ENCODE peak calls at places on chromosomes 11 and 22, in four cellular contexts. G is A549, Q is HepG2, W is GM12878. L is an unnamed sample.

GRCh38 chr22:39383841-39384625 is 15.5 kb upstream of the TAB1 start:
- DNase-seq in W (no peak), G (no peak), Q (no peak), L (no peak)

GRCh38 chr22:50267591-50268390 is 2.4 kb downstream of the MAPK11 start:
- DNase-seq in W (no peak), G (no peak), Q (no peak), L (peak; percentile 68)

GRCh38 chr11:8252946-8253345 is 10.7 kb downstream of the LMO1 start:
- DNase-seq in W (no peak), G (no peak), Q (no peak), L (no peak)

GRCh38 chr11:32006799-32007388 is 84.0 kb upstream of the RCN1 start:
- DNase-seq in Q (peak; percentile 13), G (peak; percentile 40), W (peak; percentile 11), L (peak; percentile 42)

GRCh38 chr11:30801357-30801756 is 215.2 kb upstream of the MPPED2 start:
- DNase-seq in W (no peak), G (no peak), Q (peak; percentile 1), L (no peak)

GRCh38 chr11:6622261-6623171 is 3.3 kb upstream of the TPP1 start:
- DNase-seq in G (no peak), Q (no peak), W (no peak), L (no peak)

GRCh38 chr22:43173976-43174720 is 12.8 kb downstream of the TTLL12 start:
- DNase-seq in W (no peak), G (no peak), Q (no peak), L (no peak)

GRCh38 chr11:63616953-63617352 is 2.7 kb upstream of the PLAAT3 start:
- DNase-seq in W (no peak), G (no peak), Q (no peak), L (no peak)

GRCh38 chr11:27496461-27496860 is 10.1 kb downstream of the LIN7C start:
- DNase-seq in Q (no peak), G (no peak), W (no peak), L (no peak)

GRCh38 chr11:14350215-14350614 is 8.8 kb downstream of the RRAS2 start:
- DNase-seq in Q (no peak), G (no peak), W (no peak), L (no peak)

GRCh38 chr11:1654388-1655167 is 25.0 kb downstream of the KRTAP5-5 start:
- DNase-seq in G (no peak), W (no peak), Q (no peak), L (peak; percentile 65)

GRCh38 chr11:104946907-104947306 is 21.5 kb downstream of the CASP4 start:
- DNase-seq in W (peak; percentile 27), Q (peak; percentile 78), G (peak; percentile 2), L (no peak)

GRCh38 chr22:27452245-27452644 is 349.3 kb downstream of the MN1 start:
- DNase-seq in G (no peak), W (no peak), Q (no peak), L (no peak)

GRCh38 chr11:44658451-44658850 is 68.3 kb upstream of the TSPAN18 start:
- DNase-seq in W (no peak), Q (no peak), G (peak; percentile 18), L (peak; percentile 68)

GRCh38 chr22:49788492-49788891 is 39.2 kb downstream of the BRD1 start:
- DNase-seq in W (no peak), G (no peak), Q (no peak), L (no peak)

GRCh38 chr11:2298795-2299747 is 2.6 kb downstream of the C11orf21 start:
- DNase-seq in Q (peak; percentile 63), W (no peak), G (peak; percentile 57), L (peak; percentile 62)

GRCh38 chr11:3626250-3626960 is 15.4 kb downstream of the ART5 start:
- DNase-seq in Q (no peak), G (no peak), W (no peak), L (no peak)

GRCh38 chr22:23700706-23701105 is 9.9 kb downstream of the RGL4 start:
- DNase-seq in W (no peak), Q (peak; percentile 50), G (no peak), L (no peak)

GRCh38 chr11:304915-305833 is 2.4 kb upstream of the IFITM2 start:
- DNase-seq in Q (peak; percentile 61), W (no peak), G (peak; percentile 84), L (peak; percentile 82)

GRCh38 chr11:122898799-122899198 is 16.2 kb downstream of the JHY start:
- DNase-seq in Q (no peak), G (no peak), W (no peak), L (no peak)

GRCh38 chr11:122895591-122895990 is 13.0 kb downstream of the JHY start:
- DNase-seq in G (no peak), W (no peak), Q (no peak), L (no peak)

GRCh38 chr11:122893131-122893530 is 10.6 kb downstream of the JHY start:
- DNase-seq in Q (no peak), G (no peak), W (no peak), L (no peak)

GRCh38 chr11:122900803-122901202 is 18.2 kb downstream of the JHY start:
- DNase-seq in Q (no peak), W (no peak), G (no peak), L (no peak)

GRCh38 chr11:122897606-122898210 is 15.1 kb downstream of the JHY start:
- DNase-seq in Q (no peak), W (no peak), G (no peak), L (no peak)
- TF ChIP-seq RAD21 in Q (no peak), W (no peak), G (no peak), L (no peak)

GRCh38 chr11:19079643-19080440 is 19.3 kb upstream of the MRGPRX2 start:
- DNase-seq in G (no peak), W (no peak), Q (no peak), L (no peak)

GRCh38 chr11:19083166-19083565 is 22.6 kb upstream of the MRGPRX2 start:
- DNase-seq in Q (no peak), W (no peak), G (no peak), L (no peak)

GRCh38 chr11:19076744-19077589 is 16.4 kb upstream of the MRGPRX2 start:
- DNase-seq in G (peak; percentile 44), W (no peak), Q (peak; percentile 32), L (peak; percentile 80)

GRCh38 chr11:19077965-19078364 is 17.4 kb upstream of the MRGPRX2 start:
- DNase-seq in W (no peak), G (no peak), Q (no peak), L (no peak)

DNA sequence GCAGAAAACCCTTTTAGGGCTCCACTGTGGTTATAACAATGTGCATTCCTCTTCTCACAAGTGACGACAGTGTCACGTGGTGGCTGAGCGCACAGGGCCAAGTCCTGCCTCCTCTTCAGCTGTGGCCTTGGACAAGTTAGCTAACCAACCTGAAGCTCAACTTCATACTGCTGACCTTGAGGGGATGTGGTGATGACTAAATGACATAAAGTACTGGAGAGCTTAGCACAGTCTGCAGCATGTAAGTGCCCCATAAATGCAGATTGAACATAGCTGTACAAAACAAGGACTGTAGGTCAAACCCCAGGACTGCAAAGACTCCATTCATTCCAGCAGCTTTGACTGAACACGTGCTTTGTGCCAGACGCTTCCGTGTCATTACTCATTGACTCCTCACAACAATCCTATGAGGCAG is 20.1 kb upstream of the MRGPRX2 start:
- DNase-seq in W (no peak), G (no peak), Q (peak; percentile 65), L (no peak)
- TF ChIP-seq PBX3 in W (no peak), G (no peak), Q (no peak), L (no peak)

DNA sequence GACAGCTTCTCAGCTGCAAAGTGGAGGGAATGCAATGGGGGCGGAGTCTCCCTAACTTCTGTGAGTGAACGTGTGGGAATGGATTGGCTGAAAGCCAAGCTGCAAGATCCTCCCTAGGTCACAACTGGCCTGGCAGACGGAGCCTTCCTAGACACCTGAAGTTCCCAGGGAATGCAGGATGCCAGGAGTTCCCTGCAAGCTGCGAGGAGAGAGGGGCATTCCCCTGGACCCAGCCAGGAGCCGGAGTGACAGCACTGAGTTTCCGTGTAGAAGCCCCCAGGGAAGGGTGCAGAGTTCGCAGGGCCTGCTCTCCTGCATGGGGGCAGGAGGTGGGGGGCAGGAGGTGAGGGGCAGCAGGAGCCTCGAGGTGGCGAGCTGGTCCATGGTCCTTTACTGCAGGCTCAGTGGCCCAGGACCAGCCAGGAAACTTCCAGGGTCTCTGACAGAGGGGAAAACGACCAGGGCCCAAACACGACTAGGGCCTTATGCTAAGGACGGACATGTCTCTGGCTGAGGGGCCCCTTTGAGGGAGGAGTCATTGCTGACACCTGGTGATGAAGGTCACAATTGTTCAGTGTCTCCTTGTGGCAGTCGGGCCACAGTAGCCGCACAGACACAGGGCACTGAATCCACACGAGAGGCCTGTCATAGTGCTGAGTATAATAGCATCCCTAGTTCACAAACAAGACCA is 141.4 kb downstream of the FBXO7 start:
- DNase-seq in G (no peak), W (no peak), Q (peak; percentile 72), L (no peak)
- TF ChIP-seq RAD21 in G (no peak), W (no peak), Q (no peak), L (no peak)

DNA sequence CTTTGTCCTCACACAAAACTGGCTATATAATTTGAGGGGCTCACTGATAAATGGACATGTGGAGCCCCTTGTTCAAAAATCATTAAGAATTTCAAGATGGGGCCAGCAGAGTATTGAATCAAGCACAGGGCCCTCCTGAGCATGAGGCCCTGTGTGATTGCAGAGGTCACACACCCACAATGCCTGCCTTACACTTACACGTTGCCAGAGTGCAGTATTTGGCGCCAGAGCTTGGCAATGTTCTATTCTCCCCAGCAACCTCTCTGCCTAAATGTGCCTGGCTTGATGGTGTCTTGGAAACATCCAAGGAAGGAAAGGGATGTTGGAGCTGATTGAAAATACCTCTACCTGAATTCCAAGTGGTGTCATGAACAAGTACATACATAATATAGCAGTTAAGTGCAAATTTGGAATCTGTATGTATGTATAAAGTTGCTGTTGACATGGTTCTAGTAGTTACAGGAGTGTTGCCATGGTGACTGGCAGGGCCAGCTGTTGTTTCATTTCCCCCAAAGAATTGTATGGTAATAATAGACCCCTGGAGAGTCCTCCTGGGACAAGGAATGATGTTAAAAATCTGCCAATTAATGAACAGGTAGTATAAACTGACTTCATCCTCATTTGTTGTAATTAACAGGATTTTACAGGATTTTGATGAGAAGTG is 205.7 kb upstream of the NAV2 start:
- DNase-seq in W (no peak), G (no peak), Q (no peak), L (no peak)
- TF ChIP-seq PBX3 in W (no peak), G (no peak), Q (no peak), L (no peak)

GRCh38 chr22:31723699-31724098 is 26.2 kb downstream of the PRR14L start:
- DNase-seq in W (no peak), Q (no peak), G (no peak), L (no peak)
- TF ChIP-seq RAD21 in W (no peak), Q (no peak), G (no peak), L (no peak)

GRCh38 chr11:60396382-60396781 is at the start of gene MS4A14:
- DNase-seq in Q (no peak), W (no peak), G (no peak), L (no peak)

GRCh38 chr11:60389279-60389910 is 6.9 kb upstream of the MS4A14 start:
- DNase-seq in Q (no peak), W (peak; percentile 71), G (no peak), L (no peak)

GRCh38 chr11:60394666-60395343 is 1.5 kb upstream of the MS4A14 start:
- DNase-seq in G (no peak), Q (no peak), W (no peak), L (no peak)

GRCh38 chr11:60390389-60390788 is 5.9 kb upstream of the MS4A14 start:
- DNase-seq in G (no peak), Q (no peak), W (no peak), L (no peak)
- TF ChIP-seq PBX3 in G (no peak), Q (no peak), W (no peak), L (no peak)

L was measured in SK-N-SH.